ENCODE peak calls at places on chromosomes 4 and X, in four cellular contexts. I, M, E and X are unnamed samples.

GRCh38 chr4:11469900-11470708 is 41.4 kb upstream of the HS3ST1 start:
- DNase-seq in I (no peak), M (peak), E (no peak), X (no peak)

GRCh38 chr4:79653871-79654270 is 245.8 kb upstream of the GK2 start:
- DNase-seq in I (no peak), M (no peak), E (no peak), X (peak)

GRCh38 chr4:92060333-92060732 is 243.4 kb upstream of the GRID2 start:
- DNase-seq in I (no peak), M (no peak), E (no peak), X (no peak)

GRCh38 chr4:23324291-23324690 is 565.6 kb downstream of the PPARGC1A start:
- DNase-seq in I (no peak), M (no peak), E (no peak), X (no peak)

GRCh38 chr4:15402146-15402545 is 25.7 kb upstream of the C1QTNF7 start:
- DNase-seq in I (no peak), M (no peak), E (no peak), X (peak)

GRCh38 chr4:153333874-153334273 is 10.6 kb upstream of the MND1 start:
- DNase-seq in I (no peak), M (no peak), E (no peak), X (no peak)

GRCh38 chr4:173074501-173074946 is 94.1 kb upstream of the GALNT7 start:
- DNase-seq in I (no peak), M (no peak), E (peak), X (peak)

GRCh38 chrX:143633530-143634372 is 2.1 kb downstream of the SLITRK4 start:
- DNase-seq in I (no peak), M (no peak), E (peak), X (no peak)

GRCh38 chrX:120408168-120408567 is 46.3 kb downstream of the ATP1B4 start:
- DNase-seq in I (no peak), M (no peak), E (no peak), X (no peak)

GRCh38 chr4:86055898-86056297 is 304.0 kb downstream of the MAPK10 start:
- DNase-seq in I (no peak), M (no peak), E (no peak), X (peak)

GRCh38 chrX:132876933-132877332 is 81.5 kb downstream of the HS6ST2 start:
- DNase-seq in I (no peak), M (no peak), E (no peak), X (no peak)

GRCh38 chr4:25367004-25367621 is 9.9 kb upstream of the ANAPC4 start:
- DNase-seq in I (no peak), M (no peak), E (no peak), X (peak)

GRCh38 chrX:123219916-123220315 is 35.8 kb downstream of the GRIA3 start:
- DNase-seq in I (no peak), M (no peak), E (peak), X (no peak)

GRCh38 chrX:53440631-53441517 is 6.7 kb upstream of the HSD17B10 start:
- DNase-seq in I (peak), M (no peak), E (peak), X (peak)

GRCh38 chrX:140913802-140914501 is 88.4 kb upstream of the SPANXB1 start:
- DNase-seq in I (no peak), M (no peak), E (no peak), X (no peak)

GRCh38 chr4:121822796-121823504 is 733 bp downstream of the CCNA2 start:
- DNase-seq in I (peak), M (no peak), E (no peak), X (peak)

GRCh38 chrX:24148118-24148517 is 1.4 kb upstream of the ZFX start:
- DNase-seq in I (no peak), M (no peak), E (no peak), X (peak)

GRCh38 chr4:7003176-7003878 is 39.8 kb upstream of the TADA2B start:
- DNase-seq in I (no peak), M (no peak), E (peak), X (no peak)

GRCh38 chrX:153583433-153583832 is 15.5 kb downstream of the CCNQ start:
- DNase-seq in I (no peak), M (no peak), E (no peak), X (no peak)

GRCh38 chrX:101550362-101550761 is at the start of gene ARMCX1:
- DNase-seq in I (peak), M (no peak), E (peak), X (peak)

GRCh38 chr4:89868999-89869589 is 25.6 kb upstream of the MMRN1 start:
- DNase-seq in I (no peak), M (no peak), E (no peak), X (peak)

GRCh38 chr4:141220271-141220654 is 432 bp upstream of the ZNF330 start:
- DNase-seq in I (no peak), M (no peak), E (no peak), X (peak)

GRCh38 chrX:15866141-15866540 is 11.5 kb upstream of the AP1S2 start:
- DNase-seq in I (no peak), M (no peak), E (no peak), X (no peak)

GRCh38 chrX:25427873-25428555 is 412.2 kb upstream of the ARX start:
- DNase-seq in I (no peak), M (no peak), E (no peak), X (no peak)

GRCh38 chr4:188107931-188108843 is 1.2 kb downstream of the TRIML2 start:
- DNase-seq in I (no peak), M (no peak), E (no peak), X (peak)

GRCh38 chrX:39736219-39737211 is 361.2 kb downstream of the BCOR start:
- DNase-seq in I (peak), M (no peak), E (peak), X (peak)

GRCh38 chrX:54808109-54808604 is 612 bp downstream of the MAGED2 start:
- DNase-seq in I (peak), M (no peak), E (peak), X (no peak)

GRCh38 chr4:117001077-117001476 is 84.3 kb downstream of the TRAM1L1 start:
- DNase-seq in I (no peak), M (peak), E (no peak), X (no peak)
- H3K4me3 ChIP-seq in I (no peak), M (no peak), E (no peak), X (no peak)

GRCh38 chrX:22389544-22390243 is 117.0 kb downstream of the CBLL2 start:
- DNase-seq in I (no peak), M (no peak), E (no peak), X (peak)

GRCh38 chrX:22378296-22378695 is 105.6 kb downstream of the CBLL2 start:
- DNase-seq in I (no peak), M (no peak), E (no peak), X (no peak)

GRCh38 chrX:22383988-22384387 is 111.3 kb downstream of the CBLL2 start:
- DNase-seq in I (no peak), M (no peak), E (no peak), X (no peak)
- TF ChIP-seq CTCF in I (no peak), M (no peak), E (no peak), X (peak)

GRCh38 chrX:48468693-48469691 is 1.1 kb downstream of the SLC38A5 start:
- DNase-seq in I (no peak), M (no peak), E (no peak), X (no peak)

GRCh38 chrX:48465336-48465933 is 4.6 kb downstream of the SLC38A5 start:
- DNase-seq in I (no peak), M (no peak), E (no peak), X (peak)

GRCh38 chrX:48466696-48467095 is 3.4 kb downstream of the SLC38A5 start:
- DNase-seq in I (no peak), M (no peak), E (no peak), X (no peak)

GRCh38 chrX:48468247-48468671 is 1.8 kb downstream of the SLC38A5 start:
- DNase-seq in I (no peak), M (no peak), E (no peak), X (no peak)

DNA sequence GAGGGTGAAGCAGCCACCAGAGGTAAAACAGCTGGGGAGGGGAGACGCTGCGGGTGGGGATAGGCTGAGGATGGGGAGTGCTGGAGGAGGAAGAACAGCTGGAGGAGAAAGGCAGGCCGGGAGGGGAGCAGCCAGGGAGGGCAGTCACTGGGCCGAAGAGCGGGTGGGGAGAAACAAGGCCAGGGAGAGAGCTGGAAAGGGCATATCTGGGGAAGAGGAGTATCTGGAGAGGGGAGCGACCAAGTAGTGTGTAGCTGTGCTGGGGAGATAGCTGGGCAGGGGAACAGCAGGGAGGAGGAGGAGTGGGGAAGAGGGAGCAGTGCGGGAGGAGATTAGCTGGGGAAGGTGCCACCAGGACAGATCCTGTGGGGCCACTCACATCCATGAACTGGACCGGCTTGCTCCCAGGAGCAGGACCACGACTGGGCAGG is 2.7 kb downstream of the SLC38A5 start:
- DNase-seq in I (no peak), M (no peak), E (no peak), X (no peak)
- H3K4me3 ChIP-seq in I (peak), M (peak), E (no peak), X (peak)

DNA sequence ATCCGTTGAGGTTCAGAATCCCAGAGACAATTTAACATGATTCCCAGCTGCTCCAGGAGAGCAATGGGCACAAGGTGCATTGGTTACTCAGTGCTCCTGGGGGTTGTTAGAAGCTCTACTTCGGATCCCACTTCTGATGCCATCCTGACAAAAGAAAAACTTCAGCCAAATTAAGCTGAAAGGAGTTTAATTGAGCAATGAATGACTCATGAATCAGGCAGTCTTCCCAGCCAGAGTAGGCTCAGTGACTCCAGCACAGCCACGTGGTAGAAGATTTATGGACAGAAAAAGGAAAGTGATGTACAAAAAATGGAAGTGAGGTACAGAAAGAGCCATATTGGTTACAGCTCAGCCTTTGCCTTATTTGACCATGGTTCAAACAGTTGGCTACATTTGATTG is 95.7 kb downstream of the PWWP3B start:
- DNase-seq in I (no peak), M (no peak), E (no peak), X (peak)
- TF ChIP-seq CTCF in I (no peak), M (no peak), E (no peak), X (no peak)

DNA sequence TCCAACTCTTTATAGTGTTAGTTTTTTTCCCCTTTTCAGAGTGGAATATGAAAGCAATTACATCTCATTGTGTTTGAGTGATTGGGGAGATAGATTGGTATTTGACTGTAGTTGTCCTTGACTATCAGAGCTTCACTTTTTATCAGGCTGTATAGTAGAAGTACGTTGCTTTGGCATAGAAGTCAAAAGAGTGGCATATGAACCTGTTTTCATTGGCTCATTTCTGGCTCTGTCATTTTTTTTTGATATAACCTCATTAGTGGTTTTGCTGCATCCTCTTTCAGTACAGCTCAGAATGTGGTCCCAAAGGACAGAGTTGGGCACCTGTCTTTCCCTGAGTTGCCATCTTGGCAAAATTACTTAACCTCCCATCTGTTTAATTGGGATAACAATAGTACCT is 1.4 kb downstream of the TMA16 start:
- DNase-seq in I (no peak), M (peak), E (no peak), X (no peak)
- H3K4me3 ChIP-seq in I (peak), M (peak), E (no peak), X (peak)

GRCh38 chrX:150201391-150201790 is 161.7 kb upstream of the MAMLD1 start:
- DNase-seq in I (no peak), M (no peak), E (no peak), X (no peak)

GRCh38 chrX:150200820-150201287 is 162.3 kb upstream of the MAMLD1 start:
- DNase-seq in I (peak), M (peak), E (peak), X (peak)

GRCh38 chrX:150201841-150202240 is 161.3 kb upstream of the MAMLD1 start:
- DNase-seq in I (no peak), M (no peak), E (no peak), X (no peak)

GRCh38 chrX:150203249-150203647 is 159.9 kb upstream of the MAMLD1 start:
- DNase-seq in I (no peak), M (peak), E (no peak), X (no peak)

DNA sequence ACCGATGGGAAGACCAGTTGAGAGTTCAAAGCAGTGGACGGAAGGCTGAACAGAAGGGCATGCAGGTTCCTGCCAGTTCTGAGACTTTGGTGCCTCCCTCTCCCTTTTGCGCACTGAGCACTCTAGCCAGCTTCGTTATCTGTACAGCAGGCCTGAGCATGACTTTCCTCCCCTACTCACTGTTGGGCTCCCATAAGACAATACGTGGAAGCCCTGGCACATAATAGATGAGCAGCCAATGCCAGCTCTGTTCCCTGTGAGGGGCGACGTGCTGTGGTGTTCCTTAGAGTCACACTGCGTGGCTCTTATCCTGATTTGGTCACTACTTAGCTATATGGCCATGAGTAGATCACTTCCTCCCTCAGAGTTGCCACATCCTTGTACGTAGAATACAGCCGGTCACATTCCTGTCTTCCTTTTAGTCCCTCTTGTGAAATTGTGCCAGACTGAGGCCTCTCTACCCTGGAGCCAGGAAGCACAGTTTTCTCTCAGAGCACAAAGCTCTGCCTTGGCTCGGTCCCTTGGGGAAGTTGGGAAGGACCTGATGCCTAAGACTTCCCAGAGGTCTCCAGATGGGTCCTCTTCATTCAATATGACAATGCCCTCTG is 160.4 kb upstream of the MAMLD1 start:
- DNase-seq in I (no peak), M (no peak), E (no peak), X (peak)
- TF ChIP-seq CTCF in I (no peak), M (no peak), E (no peak), X (no peak)

GRCh38 chr4:4867745-4868505 is 8.5 kb downstream of the MSX1 start:
- DNase-seq in I (no peak), M (no peak), E (no peak), X (no peak)
- H3K4me3 ChIP-seq in I (no peak), M (no peak), E (no peak), X (no peak)

GRCh38 chr4:38673109-38673978 is 9.3 kb downstream of the KLF3 start:
- DNase-seq in I (peak), M (no peak), E (peak), X (no peak)
- TF ChIP-seq CTCF in I (no peak), M (no peak), E (no peak), X (no peak)

DNA sequence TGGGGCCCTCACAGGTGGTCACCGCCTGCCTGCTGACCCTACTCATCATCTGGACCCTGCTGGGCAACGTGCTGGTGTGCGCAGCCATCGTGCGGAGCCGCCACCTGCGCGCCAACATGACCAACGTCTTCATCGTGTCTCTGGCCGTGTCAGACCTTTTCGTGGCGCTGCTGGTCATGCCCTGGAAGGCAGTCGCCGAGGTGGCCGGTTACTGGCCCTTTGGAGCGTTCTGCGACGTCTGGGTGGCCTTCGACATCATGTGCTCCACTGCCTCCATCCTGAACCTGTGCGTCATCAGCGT is 652 bp downstream of the DRD5 start:
- DNase-seq in I (no peak), M (no peak), E (no peak), X (no peak)
- H3K4me3 ChIP-seq in I (no peak), M (no peak), E (no peak), X (no peak)